ENCODE peak calls at places on chromosomes 7 and 10, in ten cellular contexts. R is GM23338, Q is prostate gland, K is AG04450, N is GM12865, F is hepatocyte, H is heart right ventricle, Z is HCT116, I is brain microvascular endothelial cell, Y is heart left ventricle. E is an unnamed sample.

GRCh38 chr10:89466599-89467035 is 52.2 kb downstream of the IFIT5 start:
- DNase-seq in Z (peak; percentile 44), Q (no peak), Y (no peak), H (no peak), N (peak; percentile 35), F (peak; percentile 65), I (peak; percentile 42), K (no peak), R (peak; percentile 48), E (no peak)

GRCh38 chr10:95814011-95814727 is 58.2 kb downstream of the ENTPD1 start:
- DNase-seq in F (no peak), N (no peak), H (peak; percentile 58), R (peak; percentile 30), K (peak; percentile 59), Z (no peak), I (peak; percentile 92), Y (peak; percentile 39), Q (no peak), E (peak; percentile 87)

GRCh38 chr7:99489235-99489634 is 10.8 kb downstream of the ZNF394 start:
- DNase-seq in R (peak; percentile 55), I (no peak), Q (no peak), F (no peak), Y (no peak), Z (no peak), N (no peak), K (no peak), H (no peak), E (no peak)

GRCh38 chr10:80598084-80598798 is 60.5 kb downstream of the SH2D4B start:
- DNase-seq in F (no peak), H (no peak), N (peak; percentile 54), Q (no peak), K (no peak), Z (no peak), R (no peak), Y (no peak), I (no peak), E (no peak)

GRCh38 chr10:8174762-8175161 is 120.3 kb downstream of the GATA3 start:
- DNase-seq in Y (no peak), Z (no peak), I (no peak), N (no peak), F (no peak), H (no peak), K (no peak), R (peak; percentile 68), Q (no peak), E (no peak)

GRCh38 chr10:91528768-91529167 is 104.1 kb downstream of the PPP1R3C start:
- DNase-seq in H (no peak), Z (no peak), Y (no peak), F (no peak), K (no peak), I (no peak), R (no peak), Q (no peak), N (no peak), E (no peak)

GRCh38 chr7:92873776-92874175 is 37.4 kb upstream of the CDK6 start:
- DNase-seq in Y (no peak), Q (no peak), N (no peak), R (no peak), I (no peak), H (no peak), Z (no peak), K (no peak), F (no peak), E (no peak)

GRCh38 chr7:141232286-141233051 is 158.6 kb downstream of the TMEM178B start:
- DNase-seq in H (no peak), R (no peak), K (no peak), Q (no peak), Y (no peak), Z (no peak), F (no peak), I (no peak), N (no peak), E (no peak)

GRCh38 chr10:47278152-47278473 is 21.9 kb upstream of the GDF10 start:
- DNase-seq in F (no peak), H (no peak), I (no peak), Y (no peak), Z (no peak), N (no peak), R (no peak), K (no peak), Q (peak; percentile 68), E (no peak)

GRCh38 chr10:78258303-78259030 is 224.8 kb downstream of the RPS24 start:
- DNase-seq in K (no peak), F (no peak), Z (no peak), I (no peak), H (no peak), Q (no peak), N (no peak), Y (no peak), R (peak; percentile 28), E (no peak)

GRCh38 chr7:50212666-50213621 is 91.6 kb upstream of the IKZF1 start:
- DNase-seq in Z (no peak), F (no peak), N (no peak), I (no peak), R (no peak), Q (no peak), Y (no peak), H (no peak), K (no peak), E (no peak)

GRCh38 chr7:135291809-135292253 is 58.2 kb downstream of the STRA8 start:
- DNase-seq in Q (no peak), F (no peak), N (no peak), Y (no peak), Z (no peak), H (no peak), K (peak; percentile 18), R (no peak), I (peak; percentile 61), E (no peak)

GRCh38 chr7:101784275-101785127 is 32.9 kb upstream of the CUX1 start:
- DNase-seq in I (no peak), H (peak; percentile 11), Y (no peak), N (no peak), F (no peak), K (no peak), Q (no peak), Z (no peak), R (no peak), E (no peak)

GRCh38 chr7:92590711-92591310 is 621 bp upstream of the FAM133B start:
- DNase-seq in R (no peak), K (no peak), F (no peak), H (no peak), Z (no peak), I (no peak), Y (no peak), Q (no peak), N (no peak), E (no peak)

GRCh38 chr10:69362471-69362954 is 54.2 kb downstream of the TACR2 start:
- DNase-seq in K (peak; percentile 45), F (no peak), H (peak; percentile 83), Z (no peak), Y (peak; percentile 86), Q (peak; percentile 65), I (peak; percentile 67), N (no peak), R (no peak), E (no peak)

GRCh38 chr10:115933098-115933497 is 339.9 kb downstream of the GFRA1 start:
- DNase-seq in K (no peak), I (no peak), F (no peak), R (no peak), Y (no peak), N (no peak), Q (no peak), H (no peak), Z (no peak), E (no peak)

GRCh38 chr7:38975944-38976392 is 1.7 kb upstream of the POU6F2 start:
- DNase-seq in K (no peak), Y (no peak), I (no peak), H (no peak), F (peak; percentile 23), Z (no peak), R (peak; percentile 88), N (no peak), Q (no peak), E (no peak)
- H3K4me3 ChIP-seq in K (no peak overlapping the region), Y (peak overlapping the region; percentile 37), I (peak overlapping the region; percentile 38), H (peak overlapping the region; percentile 30), F (peak overlapping the region; percentile 15), Z (no peak overlapping the region), R (peak overlapping the region; percentile 57), N (no peak overlapping the region), Q (no peak overlapping the region), E (no peak overlapping the region)

DNA sequence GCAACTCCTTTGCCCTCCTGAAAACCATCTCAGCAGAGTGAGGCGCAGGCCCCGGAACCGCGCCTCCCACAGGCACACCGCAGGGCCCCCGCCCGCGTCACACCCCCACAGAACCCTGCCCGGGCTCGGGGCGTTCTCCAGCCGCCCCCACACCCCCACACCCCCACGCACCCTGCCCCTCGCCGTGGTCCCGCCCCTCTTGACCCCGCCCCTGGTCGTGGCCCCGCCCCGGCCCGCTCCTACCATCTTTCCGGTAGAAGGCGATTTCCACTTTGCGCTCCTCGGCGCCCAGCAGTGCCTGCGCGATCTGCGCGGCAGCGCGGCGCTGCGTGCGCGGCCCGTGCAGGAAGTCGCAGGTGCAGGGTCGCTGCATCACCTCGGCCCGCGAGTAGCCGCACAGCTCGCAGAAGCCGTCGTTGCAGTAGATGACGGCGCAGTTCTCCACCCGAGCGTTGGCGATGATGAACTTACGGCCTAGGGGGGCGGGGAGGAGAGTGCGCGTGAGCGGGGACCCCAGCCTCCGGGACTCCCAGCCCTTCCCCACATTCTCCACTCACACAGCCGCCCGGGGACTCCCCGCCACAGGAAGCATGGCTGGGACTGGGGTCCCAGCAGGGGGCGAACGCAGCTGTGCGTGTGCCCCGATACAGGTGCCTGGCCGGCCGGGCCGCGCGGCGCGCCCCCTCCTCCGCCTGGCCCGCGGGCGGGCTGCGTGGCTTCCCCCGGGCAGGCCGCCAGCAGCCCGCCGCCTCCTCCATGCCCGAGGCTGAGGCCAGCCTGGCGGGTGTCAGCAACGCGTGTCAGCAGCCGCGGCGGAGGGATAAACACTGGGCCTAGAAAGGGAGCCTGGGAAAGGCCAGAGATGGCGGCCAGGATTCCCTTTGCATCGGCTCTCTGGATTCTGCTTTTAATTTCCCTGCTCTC is 3.4 kb downstream of the KCNH2 start:
- DNase-seq in N (peak; percentile 76), H (peak; percentile 60), K (no peak), Q (no peak), F (peak; percentile 72), Z (peak; percentile 43), R (peak; percentile 54), I (no peak), Y (peak; percentile 82), E (no peak)
- TF ChIP-seq CTCF in N (peak; percentile 20), H (peak; percentile 45), K (peak; percentile 30), Q (no peak), F (peak; percentile 33), Z (peak; percentile 34), R (peak; percentile 14), I (peak; percentile 43), Y (no peak), E (peak; percentile 31)

DNA sequence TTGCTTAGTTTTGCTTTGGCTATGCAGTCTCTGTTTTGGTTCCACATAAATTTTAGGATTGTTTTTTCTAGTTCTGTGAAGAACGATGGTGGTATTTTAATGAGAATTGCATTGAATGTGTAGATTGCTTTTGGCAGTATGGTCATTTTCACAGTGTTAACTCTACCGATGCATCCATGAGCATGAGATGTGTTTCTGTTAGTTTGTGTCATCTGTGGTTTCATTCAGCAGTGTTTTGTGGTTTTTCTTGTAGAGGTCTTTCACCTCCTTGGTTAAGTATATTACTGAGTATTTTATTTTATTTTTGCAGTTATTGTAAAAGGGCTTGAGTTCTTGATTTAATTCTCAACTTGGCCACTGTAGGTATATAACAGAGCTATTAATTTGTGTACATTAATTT is 78.2 kb upstream of the ZNF92 start:
- DNase-seq in R (no peak), Y (no peak), H (no peak), F (no peak), N (no peak), Z (no peak), K (no peak), I (no peak), Q (no peak), E (no peak)
- H3K4me3 ChIP-seq in R (no peak overlapping the region), Y (no peak overlapping the region), H (no peak overlapping the region), F (no peak overlapping the region), N (no peak overlapping the region), Z (no peak overlapping the region), K (no peak overlapping the region), I (no peak overlapping the region), Q (no peak overlapping the region), E (no peak overlapping the region)

GRCh38 chr10:83917519-83918506 is 221.5 kb upstream of the GHITM start:
- DNase-seq in F (peak; percentile 68), Q (no peak), K (no peak), R (peak; percentile 78), I (no peak), N (peak; percentile 71), Y (no peak), H (no peak), Z (peak; percentile 10), E (no peak)
- TF ChIP-seq CTCF in F (peak; percentile 46), Q (no peak), K (no peak), R (peak; percentile 57), I (no peak), N (peak; percentile 39), Y (no peak), H (peak; percentile 40), Z (peak; percentile 51), E (peak; percentile 16)